ENCODE peak calls at places on chromosomes 1 and 21, in seven cellular contexts. One of them, this sample, is unnamed.
A peak's percentile ranks its signal among the peaks of the same experiment; 100 is the strongest.

GRCh38 chr1:246147471-246148461 is 359.3 kb downstream of the SMYD3 start:
- DNase-seq in aorta: no peak
- DNase-seq in pancreas: no peak
- DNase-seq in astrocyte of the cerebellum: no peak
- DNase-seq in NT2/D1: no peak
- DNase-seq in mesendoderm: peak; percentile 21
- DNase-seq in cardiac muscle cell: no peak
- DNase-seq in this sample: no peak

GRCh38 chr1:82392946-82393345 is 592.2 kb downstream of the ADGRL2 start:
- DNase-seq in aorta: no peak
- DNase-seq in pancreas: no peak
- DNase-seq in astrocyte of the cerebellum: no peak
- DNase-seq in NT2/D1: no peak
- DNase-seq in mesendoderm: no peak
- DNase-seq in cardiac muscle cell: no peak
- DNase-seq in this sample: no peak

GRCh38 chr1:53285969-53286760 is 41.7 kb downstream of the LRP8 start:
- DNase-seq in aorta: no peak
- DNase-seq in pancreas: no peak
- DNase-seq in astrocyte of the cerebellum: no peak
- DNase-seq in NT2/D1: no peak
- DNase-seq in mesendoderm: peak; percentile 79
- DNase-seq in cardiac muscle cell: no peak
- DNase-seq in this sample: no peak

GRCh38 chr1:53276153-53276901 is 38.0 kb upstream of the MAGOH start:
- DNase-seq in aorta: no peak
- DNase-seq in pancreas: no peak
- DNase-seq in astrocyte of the cerebellum: no peak
- DNase-seq in NT2/D1: no peak
- DNase-seq in mesendoderm: no peak
- DNase-seq in cardiac muscle cell: no peak
- DNase-seq in this sample: no peak

GRCh38 chr1:234607091-234608025 is 2.6 kb downstream of the IRF2BP2 start:
- DNase-seq in aorta: no peak
- DNase-seq in pancreas: peak; percentile 60
- DNase-seq in astrocyte of the cerebellum: no peak
- DNase-seq in NT2/D1: no peak
- DNase-seq in mesendoderm: peak; percentile 75
- DNase-seq in cardiac muscle cell: peak; percentile 57
- DNase-seq in this sample: no peak

GRCh38 chr1:212980123-212980800 is 29.9 kb downstream of the VASH2 start:
- DNase-seq in aorta: no peak
- DNase-seq in pancreas: no peak
- DNase-seq in astrocyte of the cerebellum: peak; percentile 34
- DNase-seq in NT2/D1: no peak
- DNase-seq in mesendoderm: no peak
- DNase-seq in cardiac muscle cell: peak; percentile 48
- DNase-seq in this sample: no peak

GRCh38 chr1:43008425-43009108 is 49.9 kb upstream of the SLC2A1 start:
- DNase-seq in aorta: no peak
- DNase-seq in pancreas: no peak
- DNase-seq in astrocyte of the cerebellum: no peak
- DNase-seq in NT2/D1: peak; percentile 100
- DNase-seq in mesendoderm: peak; percentile 100
- DNase-seq in cardiac muscle cell: no peak
- DNase-seq in this sample: no peak

GRCh38 chr1:116153692-116154031 is 42.5 kb downstream of the MAB21L3 start:
- DNase-seq in aorta: no peak
- DNase-seq in pancreas: no peak
- DNase-seq in astrocyte of the cerebellum: no peak
- DNase-seq in NT2/D1: no peak
- DNase-seq in mesendoderm: no peak
- DNase-seq in cardiac muscle cell: no peak
- DNase-seq in this sample: no peak

GRCh38 chr1:107536266-107536665 is 395.4 kb downstream of the NTNG1 start:
- DNase-seq in aorta: no peak
- DNase-seq in pancreas: no peak
- DNase-seq in astrocyte of the cerebellum: peak; percentile 24
- DNase-seq in NT2/D1: no peak
- DNase-seq in mesendoderm: no peak
- DNase-seq in cardiac muscle cell: peak; percentile 2
- DNase-seq in this sample: no peak

GRCh38 chr1:147472953-147473734 is 68.2 kb upstream of the BCL9 start:
- DNase-seq in aorta: no peak
- DNase-seq in pancreas: no peak
- DNase-seq in astrocyte of the cerebellum: no peak
- DNase-seq in NT2/D1: no peak
- DNase-seq in mesendoderm: no peak
- DNase-seq in cardiac muscle cell: peak; percentile 25
- DNase-seq in this sample: no peak

GRCh38 chr1:240441684-240442083 is 170.3 kb downstream of the GREM2 start:
- DNase-seq in aorta: no peak
- DNase-seq in pancreas: no peak
- DNase-seq in astrocyte of the cerebellum: no peak
- DNase-seq in NT2/D1: no peak
- DNase-seq in mesendoderm: no peak
- DNase-seq in cardiac muscle cell: no peak
- DNase-seq in this sample: no peak

GRCh38 chr1:48889088-48889487 is 112.4 kb upstream of the BEND5 start:
- DNase-seq in aorta: no peak
- DNase-seq in pancreas: no peak
- DNase-seq in astrocyte of the cerebellum: no peak
- DNase-seq in NT2/D1: no peak
- DNase-seq in mesendoderm: no peak
- DNase-seq in cardiac muscle cell: no peak
- DNase-seq in this sample: no peak

GRCh38 chr1:145995964-145996432 is 381 bp downstream of the TXNIP start:
- DNase-seq in aorta: no peak
- DNase-seq in pancreas: peak; percentile 50
- DNase-seq in astrocyte of the cerebellum: no peak
- DNase-seq in NT2/D1: no peak
- DNase-seq in mesendoderm: no peak
- DNase-seq in cardiac muscle cell: no peak
- DNase-seq in this sample: no peak

GRCh38 chr1:68969430-68969829 is 472.5 kb upstream of the DEPDC1 start:
- DNase-seq in aorta: no peak
- DNase-seq in pancreas: no peak
- DNase-seq in astrocyte of the cerebellum: peak; percentile 45
- DNase-seq in NT2/D1: no peak
- DNase-seq in mesendoderm: no peak
- DNase-seq in cardiac muscle cell: no peak
- DNase-seq in this sample: no peak

GRCh38 chr1:153503766-153504165 is 32.0 kb downstream of the S100A6 start:
- DNase-seq in aorta: no peak
- DNase-seq in pancreas: no peak
- DNase-seq in astrocyte of the cerebellum: no peak
- DNase-seq in NT2/D1: no peak
- DNase-seq in mesendoderm: no peak
- DNase-seq in cardiac muscle cell: no peak
- DNase-seq in this sample: no peak

GRCh38 chr1:27350673-27351540 is 9.1 kb downstream of the SYTL1 start:
- DNase-seq in aorta: no peak
- DNase-seq in pancreas: no peak
- DNase-seq in astrocyte of the cerebellum: no peak
- DNase-seq in NT2/D1: peak; percentile 97
- DNase-seq in mesendoderm: peak; percentile 98
- DNase-seq in cardiac muscle cell: peak; percentile 60
- DNase-seq in this sample: no peak

GRCh38 chr21:42002421-42002958 is 7.7 kb downstream of the ZBTB21 start:
- DNase-seq in aorta: no peak
- DNase-seq in pancreas: no peak
- DNase-seq in astrocyte of the cerebellum: peak; percentile 76
- DNase-seq in NT2/D1: no peak
- DNase-seq in mesendoderm: no peak
- DNase-seq in cardiac muscle cell: peak; percentile 61
- DNase-seq in this sample: peak; percentile 86

GRCh38 chr1:28173980-28174297 is 2.6 kb downstream of the PTAFR start:
- DNase-seq in aorta: no peak
- DNase-seq in pancreas: no peak
- DNase-seq in astrocyte of the cerebellum: no peak
- DNase-seq in NT2/D1: no peak
- DNase-seq in mesendoderm: no peak
- DNase-seq in cardiac muscle cell: no peak
- DNase-seq in this sample: no peak

GRCh38 chr1:53992085-53992874 is 25.7 kb downstream of the LDLRAD1 start:
- DNase-seq in aorta: peak; percentile 51
- DNase-seq in pancreas: no peak
- DNase-seq in astrocyte of the cerebellum: no peak
- DNase-seq in NT2/D1: no peak
- DNase-seq in mesendoderm: peak; percentile 67
- DNase-seq in cardiac muscle cell: no peak
- DNase-seq in this sample: no peak

GRCh38 chr1:212110617-212111016 is 75.1 kb downstream of the DTL start:
- DNase-seq in aorta: no peak
- DNase-seq in pancreas: no peak
- DNase-seq in astrocyte of the cerebellum: peak; percentile 85
- DNase-seq in NT2/D1: no peak
- DNase-seq in mesendoderm: no peak
- DNase-seq in cardiac muscle cell: peak; percentile 86
- DNase-seq in this sample: no peak

GRCh38 chr1:41493117-41493536 is 8.6 kb upstream of the EDN2 start:
- DNase-seq in aorta: no peak
- DNase-seq in pancreas: peak; percentile 46
- DNase-seq in astrocyte of the cerebellum: peak; percentile 29
- DNase-seq in NT2/D1: no peak
- DNase-seq in mesendoderm: no peak
- DNase-seq in cardiac muscle cell: peak; percentile 86
- DNase-seq in this sample: no peak

GRCh38 chr1:160759740-160760139 is 20.7 kb downstream of the SLAMF7 start:
- DNase-seq in aorta: no peak
- DNase-seq in pancreas: no peak
- DNase-seq in astrocyte of the cerebellum: no peak
- DNase-seq in NT2/D1: no peak
- DNase-seq in mesendoderm: no peak
- DNase-seq in cardiac muscle cell: no peak
- DNase-seq in this sample: no peak

GRCh38 chr1:245751671-245752070 is 596.9 kb downstream of the KIF26B start:
- DNase-seq in aorta: no peak
- DNase-seq in pancreas: no peak
- DNase-seq in astrocyte of the cerebellum: no peak
- DNase-seq in NT2/D1: no peak
- DNase-seq in mesendoderm: no peak
- DNase-seq in cardiac muscle cell: peak; percentile 52
- DNase-seq in this sample: no peak

DNA sequence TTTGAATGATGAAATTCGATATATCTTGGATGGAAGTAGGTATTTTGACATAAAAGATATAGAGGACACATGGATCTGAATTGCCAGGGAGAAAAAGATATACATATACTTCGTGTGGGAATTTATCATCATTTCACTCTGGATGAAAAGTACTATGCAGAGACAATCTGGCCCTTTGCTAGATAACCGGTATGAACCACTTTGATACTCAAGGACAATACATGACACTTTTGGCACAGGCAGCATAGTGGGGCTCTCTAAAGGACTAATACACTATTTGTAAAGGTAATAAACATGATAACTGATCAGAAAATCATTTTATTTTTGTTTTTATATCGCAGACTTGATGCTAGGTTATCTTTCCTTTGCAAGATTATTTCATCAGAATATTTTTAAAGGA is 24.2 kb downstream of the JAK1 start:
- DNase-seq in aorta: no peak
- DNase-seq in pancreas: no peak
- DNase-seq in astrocyte of the cerebellum: no peak
- DNase-seq in NT2/D1: no peak
- DNase-seq in mesendoderm: no peak
- DNase-seq in cardiac muscle cell: no peak
- DNase-seq in this sample: no peak
- H3K4me3 ChIP-seq in aorta: no peak overlapping the region
- H3K4me3 ChIP-seq in pancreas: no peak overlapping the region
- H3K4me3 ChIP-seq in astrocyte of the cerebellum: no peak overlapping the region
- H3K4me3 ChIP-seq in NT2/D1: no peak overlapping the region
- H3K4me3 ChIP-seq in mesendoderm: no peak overlapping the region
- H3K4me3 ChIP-seq in cardiac muscle cell: no peak overlapping the region
- H3K4me3 ChIP-seq in this sample: no peak overlapping the region

GRCh38 chr1:8587784-8588183 is 229.7 kb downstream of the RERE start:
- DNase-seq in aorta: no peak
- DNase-seq in pancreas: no peak
- DNase-seq in astrocyte of the cerebellum: no peak
- DNase-seq in NT2/D1: no peak
- DNase-seq in mesendoderm: no peak
- DNase-seq in cardiac muscle cell: no peak
- DNase-seq in this sample: no peak

GRCh38 chr1:8589571-8589970 is 227.9 kb downstream of the RERE start:
- DNase-seq in aorta: no peak
- DNase-seq in pancreas: no peak
- DNase-seq in astrocyte of the cerebellum: no peak
- DNase-seq in NT2/D1: no peak
- DNase-seq in mesendoderm: no peak
- DNase-seq in cardiac muscle cell: no peak
- DNase-seq in this sample: no peak

GRCh38 chr1:8591547-8591946 is 225.9 kb downstream of the RERE start:
- DNase-seq in aorta: no peak
- DNase-seq in pancreas: no peak
- DNase-seq in astrocyte of the cerebellum: no peak
- DNase-seq in NT2/D1: no peak
- DNase-seq in mesendoderm: no peak
- DNase-seq in cardiac muscle cell: no peak
- DNase-seq in this sample: no peak

GRCh38 chr1:8586438-8586837 is 231.0 kb downstream of the RERE start:
- DNase-seq in aorta: no peak
- DNase-seq in pancreas: no peak
- DNase-seq in astrocyte of the cerebellum: no peak
- DNase-seq in NT2/D1: no peak
- DNase-seq in mesendoderm: no peak
- DNase-seq in cardiac muscle cell: no peak
- DNase-seq in this sample: no peak

GRCh38 chr1:8590696-8591351 is 226.6 kb downstream of the RERE start:
- DNase-seq in aorta: no peak
- DNase-seq in pancreas: no peak
- DNase-seq in astrocyte of the cerebellum: no peak
- DNase-seq in NT2/D1: no peak
- DNase-seq in mesendoderm: no peak
- DNase-seq in cardiac muscle cell: no peak
- DNase-seq in this sample: no peak
- H3K4me3 ChIP-seq in aorta: no peak overlapping the region
- H3K4me3 ChIP-seq in pancreas: no peak overlapping the region
- H3K4me3 ChIP-seq in astrocyte of the cerebellum: no peak overlapping the region
- H3K4me3 ChIP-seq in NT2/D1: no peak overlapping the region
- H3K4me3 ChIP-seq in mesendoderm: no peak overlapping the region
- H3K4me3 ChIP-seq in cardiac muscle cell: no peak overlapping the region
- H3K4me3 ChIP-seq in this sample: no peak overlapping the region

GRCh38 chr1:33041026-33041425 is 4.3 kb upstream of the AK2 start:
- DNase-seq in aorta: no peak
- DNase-seq in pancreas: no peak
- DNase-seq in astrocyte of the cerebellum: no peak
- DNase-seq in NT2/D1: no peak
- DNase-seq in mesendoderm: no peak
- DNase-seq in cardiac muscle cell: no peak
- DNase-seq in this sample: no peak
- H3K4me3 ChIP-seq in aorta: no peak overlapping the region
- H3K4me3 ChIP-seq in pancreas: no peak overlapping the region
- H3K4me3 ChIP-seq in astrocyte of the cerebellum: no peak overlapping the region
- H3K4me3 ChIP-seq in NT2/D1: no peak overlapping the region
- H3K4me3 ChIP-seq in mesendoderm: no peak overlapping the region
- H3K4me3 ChIP-seq in cardiac muscle cell: no peak overlapping the region
- H3K4me3 ChIP-seq in this sample: no peak overlapping the region

DNA sequence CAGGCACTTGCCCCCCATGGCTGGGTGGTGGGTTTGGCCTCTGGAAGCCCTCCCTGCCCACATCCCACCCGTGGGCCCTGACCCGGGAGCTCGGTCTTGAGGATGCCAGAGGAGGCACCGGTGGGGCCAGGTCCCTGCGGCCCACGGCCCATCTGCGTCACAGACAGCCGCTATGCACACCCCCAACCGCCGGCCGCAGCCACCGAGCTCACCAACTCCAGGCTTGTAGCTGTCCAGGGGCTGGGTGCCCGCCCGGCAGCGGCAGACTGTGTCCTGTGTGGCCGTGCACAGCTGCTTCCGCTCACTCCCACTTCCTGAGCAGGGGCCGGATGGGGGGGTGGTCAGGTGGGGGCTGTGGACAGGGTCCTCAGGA is 1.2 kb downstream of the TNFRSF4 start:
- DNase-seq in aorta: peak; percentile 80
- DNase-seq in pancreas: peak; percentile 37
- DNase-seq in astrocyte of the cerebellum: no peak
- DNase-seq in NT2/D1: no peak
- DNase-seq in mesendoderm: no peak
- DNase-seq in cardiac muscle cell: peak; percentile 16
- DNase-seq in this sample: no peak
- H3K4me3 ChIP-seq in aorta: no peak overlapping the region
- H3K4me3 ChIP-seq in pancreas: no peak overlapping the region
- H3K4me3 ChIP-seq in astrocyte of the cerebellum: no peak overlapping the region
- H3K4me3 ChIP-seq in NT2/D1: no peak overlapping the region
- H3K4me3 ChIP-seq in mesendoderm: no peak overlapping the region
- H3K4me3 ChIP-seq in cardiac muscle cell: no peak overlapping the region
- H3K4me3 ChIP-seq in this sample: peak overlapping the region; percentile 24